ENCODE peak calls at places on chromosomes 16 and 17, in five cellular contexts. V is HCT116, N is NB4, L is H1, Q is HepG2. F is an unnamed sample.

GRCh38 chr16:1526608-1527555 is 6.6 kb upstream of the TMEM204 start:
- DNase-seq in V (no peak), N (no peak), L (no peak), Q (no peak), F (no peak)

GRCh38 chr16:55773859-55774549 is 58.9 kb downstream of the CES1 start:
- DNase-seq in V (no peak), L (no peak), Q (no peak), N (no peak), F (no peak)

GRCh38 chr16:81431554-81432353 is 12.9 kb upstream of the CMIP start:
- DNase-seq in N (peak), L (no peak), Q (peak), V (no peak), F (no peak)

GRCh38 chr17:66468241-66469087 is 166.1 kb downstream of the PRKCA start:
- DNase-seq in N (peak), Q (peak), L (no peak), V (no peak), F (peak)

GRCh38 chr16:72291121-72291520 is 119.2 kb upstream of the PMFBP1 start:
- DNase-seq in L (no peak), N (no peak), V (peak), Q (no peak), F (no peak)

GRCh38 chr16:85554791-85555548 is 58.2 kb upstream of the GSE1 start:
- DNase-seq in Q (no peak), V (no peak), N (peak), L (no peak), F (peak)

GRCh38 chr16:58222532-58223316 is 24.8 kb upstream of the CSNK2A2 start:
- DNase-seq in L (no peak), Q (peak), N (no peak), V (peak), F (no peak)

GRCh38 chr16:5205394-5206040 is 107.9 kb upstream of the EEF2KMT start:
- DNase-seq in N (no peak), L (no peak), V (no peak), Q (no peak), F (no peak)

GRCh38 chr16:71709231-71709781 is 15.2 kb downstream of the PHLPP2 start:
- DNase-seq in V (no peak), Q (no peak), N (no peak), L (no peak), F (peak)

GRCh38 chr16:1403733-1404132 is 10.8 kb downstream of the UNKL start:
- DNase-seq in N (no peak), V (no peak), L (no peak), Q (no peak), F (no peak)

GRCh38 chr16:31700530-31701388 is 172.8 kb upstream of the ZNF267 start:
- DNase-seq in Q (peak), N (peak), V (no peak), L (peak), F (no peak)

GRCh38 chr17:60640503-60640902 is 37.1 kb upstream of the BCAS3 start:
- DNase-seq in L (no peak), N (peak), V (no peak), Q (peak), F (peak)

GRCh38 chr16:68286153-68287074 is 22.1 kb downstream of the SLC7A6 start:
- DNase-seq in N (peak), L (no peak), Q (peak), V (no peak), F (peak)

GRCh38 chr17:82647593-82648164 is 565 bp downstream of the WDR45B start:
- DNase-seq in N (peak), L (no peak), V (no peak), Q (no peak), F (peak)

GRCh38 chr17:80375186-80375585 is 39.8 kb upstream of the ENDOV start:
- DNase-seq in V (no peak), Q (no peak), N (no peak), L (no peak), F (no peak)

GRCh38 chr17:16273499-16273898 is 56.5 kb downstream of the PIGL start:
- DNase-seq in V (peak), Q (no peak), N (no peak), L (no peak), F (peak)

GRCh38 chr17:28240688-28241340 is 78.2 kb upstream of the TMEM97 start:
- DNase-seq in L (no peak), N (no peak), Q (no peak), V (no peak), F (no peak)

DNA sequence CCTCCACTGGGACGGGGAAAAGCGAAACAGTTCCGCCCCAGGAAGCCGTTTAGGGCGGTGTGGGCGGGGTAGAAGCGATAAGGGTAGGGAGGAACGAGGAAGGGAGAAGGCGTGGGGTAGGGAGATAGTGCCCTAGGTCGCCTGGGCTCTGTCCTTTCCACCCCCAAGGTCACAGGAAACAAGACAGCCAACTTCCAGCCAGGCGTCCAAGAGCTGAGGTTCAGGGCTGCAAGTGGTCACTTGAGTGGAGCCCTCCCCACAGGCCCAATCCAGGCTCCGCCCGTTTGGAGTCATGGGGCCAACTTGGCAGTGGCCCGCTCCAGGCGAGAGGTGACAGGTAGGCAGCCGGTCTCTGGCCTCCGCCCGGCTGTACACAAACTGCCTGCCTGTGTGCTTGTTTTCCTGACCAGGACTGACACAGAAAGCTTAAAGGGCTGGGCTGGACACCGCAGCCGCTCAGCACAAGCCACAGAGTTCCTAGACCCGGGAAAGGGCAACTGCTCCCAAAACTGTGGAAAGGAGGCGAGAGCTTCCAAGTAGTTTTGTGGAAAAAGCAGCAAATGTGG is at the start of gene RILP:
- DNase-seq in V (peak), Q (peak), L (peak), N (peak), F (peak)
- TF ChIP-seq MAX in V (no peak), Q (peak), L (no peak), N (no peak), F (no peak)

GRCh38 chr17:41223821-41224220 is 2.6 kb upstream of the KRTAP9-2 start:
- DNase-seq in Q (no peak), V (no peak), N (no peak), L (no peak), F (no peak)
- TF ChIP-seq MAX in Q (no peak), V (no peak), N (no peak), L (no peak), F (no peak)

GRCh38 chr17:81481011-81481799 is 31.4 kb downstream of the ACTG1 start:
- DNase-seq in Q (no peak), N (no peak), V (no peak), L (peak), F (peak)
- TF ChIP-seq MAX in Q (peak), N (no peak), V (no peak), L (peak), F (peak)

GRCh38 chr17:41773190-41773588 is 13.3 kb downstream of the JUP start:
- DNase-seq in V (peak), L (peak), Q (peak), N (no peak), F (peak)
- TF ChIP-seq MAX in V (peak), L (no peak), Q (no peak), N (no peak), F (no peak)

GRCh38 chr17:42457107-42457787 is 1.4 kb upstream of the ATP6V0A1 start:
- DNase-seq in N (peak), Q (no peak), L (no peak), V (no peak), F (peak)
- TF ChIP-seq MAX in N (no peak), Q (no peak), L (no peak), V (no peak), F (no peak)